ENCODE peak calls at places on chromosomes 11 and 22, in six cellular contexts. A, B, P, E, C and J are unnamed samples.

GRCh38 chr11:70397336-70397982 is 870 bp upstream of the CTTN start:
- DNase-seq in A (no peak), B (peak; percentile 42), P (peak; percentile 30), E (peak; percentile 37), C (no peak), J (no peak)

GRCh38 chr11:120324932-120325810 is at the start of gene TLCD5:
- DNase-seq in A (peak; percentile 58), B (peak; percentile 89), P (peak; percentile 68), E (peak; percentile 88), C (peak; percentile 48), J (peak; percentile 92)

GRCh38 chr22:46580940-46581579 is 39.1 kb upstream of the GRAMD4 start:
- DNase-seq in A (no peak), B (peak; percentile 90), P (no peak), E (no peak), C (no peak), J (no peak)

GRCh38 chr11:287821-288327 is 1.1 kb upstream of the PGGHG start:
- DNase-seq in A (no peak), B (no peak), P (no peak), E (peak; percentile 42), C (no peak), J (no peak)

GRCh38 chr11:8025123-8025522 is 38.0 kb downstream of the EIF3F start:
- DNase-seq in A (no peak), B (no peak), P (peak; percentile 46), E (no peak), C (no peak), J (no peak)

GRCh38 chr11:46055371-46055770 is 65.9 kb downstream of the PHF21A start:
- DNase-seq in A (peak; percentile 78), B (no peak), P (peak; percentile 86), E (no peak), C (no peak), J (no peak)

GRCh38 chr11:105960252-105961245 is 61.5 kb downstream of the MSANTD4 start:
- DNase-seq in A (no peak), B (peak; percentile 4), P (no peak), E (peak; percentile 86), C (no peak), J (peak; percentile 48)

GRCh38 chr11:113261709-113262475 is 52.5 kb upstream of the TTC12 start:
- DNase-seq in A (no peak), B (no peak), P (peak; percentile 11), E (no peak), C (no peak), J (no peak)

GRCh38 chr11:32173435-32173834 is 82.6 kb downstream of the RCN1 start:
- DNase-seq in A (peak; percentile 68), B (peak; percentile 83), P (peak; percentile 68), E (peak; percentile 77), C (no peak), J (peak; percentile 45)

GRCh38 chr11:111308140-111308539 is 9.8 kb downstream of the POU2AF3 start:
- DNase-seq in A (no peak), B (peak; percentile 24), P (peak; percentile 39), E (no peak), C (no peak), J (no peak)

GRCh38 chr22:46905415-46905814 is 143.0 kb downstream of the TBC1D22A start:
- DNase-seq in A (no peak), B (no peak), P (no peak), E (no peak), C (no peak), J (no peak)

GRCh38 chr22:46234851-46235437 is 15.1 kb downstream of the CDPF1 start:
- DNase-seq in A (no peak), B (no peak), P (no peak), E (no peak), C (no peak), J (no peak)

GRCh38 chr11:2995893-2996554 is 3.9 kb upstream of the NAP1L4 start:
- DNase-seq in A (no peak), B (no peak), P (no peak), E (no peak), C (no peak), J (no peak)

GRCh38 chr11:121154473-121154872 is 53.4 kb downstream of the TECTA start:
- DNase-seq in A (no peak), B (no peak), P (no peak), E (no peak), C (no peak), J (no peak)

GRCh38 chr11:18457435-18457834 is 1.8 kb downstream of the LDHAL6A start:
- DNase-seq in A (peak; percentile 4), B (no peak), P (no peak), E (no peak), C (no peak), J (no peak)

GRCh38 chr11:86091566-86091965 is 22.7 kb upstream of the PICALM start:
- DNase-seq in A (peak; percentile 69), B (no peak), P (peak; percentile 82), E (no peak), C (no peak), J (no peak)

GRCh38 chr11:118910309-118911112 is 15.2 kb downstream of the BCL9L start:
- DNase-seq in A (peak; percentile 86), B (peak; percentile 90), P (peak; percentile 92), E (peak; percentile 80), C (no peak), J (no peak)

GRCh38 chr11:70358797-70359196 is 39.5 kb upstream of the CTTN start:
- DNase-seq in A (no peak), B (no peak), P (no peak), E (no peak), C (no peak), J (no peak)

GRCh38 chr11:69636870-69637600 is 3.9 kb upstream of the CCND1 start:
- DNase-seq in A (no peak), B (no peak), P (no peak), E (no peak), C (no peak), J (no peak)

GRCh38 chr22:27424319-27424718 is 377.2 kb downstream of the MN1 start:
- DNase-seq in A (no peak), B (no peak), P (peak; percentile 6), E (no peak), C (no peak), J (no peak)

GRCh38 chr11:396511-396947 is 2.5 kb downstream of the PKP3 start:
- DNase-seq in A (peak; percentile 37), B (no peak), P (no peak), E (peak; percentile 46), C (no peak), J (no peak)

GRCh38 chr22:37229012-37229804 is 14.9 kb downstream of the RAC2 start:
- DNase-seq in A (peak; percentile 89), B (no peak), P (peak; percentile 87), E (no peak), C (peak; percentile 61), J (no peak)

GRCh38 chr11:106872246-106872645 is 146.0 kb downstream of the GUCY1A2 start:
- DNase-seq in A (no peak), B (no peak), P (no peak), E (no peak), C (no peak), J (no peak)

GRCh38 chr11:8025816-8026215 is 38.7 kb downstream of the EIF3F start:
- DNase-seq in A (peak; percentile 70), B (no peak), P (peak; percentile 76), E (no peak), C (no peak), J (no peak)

GRCh38 chr11:33479216-33479615 is 221.4 kb downstream of the C11orf91 start:
- DNase-seq in A (no peak), B (no peak), P (no peak), E (no peak), C (no peak), J (no peak)

DNA sequence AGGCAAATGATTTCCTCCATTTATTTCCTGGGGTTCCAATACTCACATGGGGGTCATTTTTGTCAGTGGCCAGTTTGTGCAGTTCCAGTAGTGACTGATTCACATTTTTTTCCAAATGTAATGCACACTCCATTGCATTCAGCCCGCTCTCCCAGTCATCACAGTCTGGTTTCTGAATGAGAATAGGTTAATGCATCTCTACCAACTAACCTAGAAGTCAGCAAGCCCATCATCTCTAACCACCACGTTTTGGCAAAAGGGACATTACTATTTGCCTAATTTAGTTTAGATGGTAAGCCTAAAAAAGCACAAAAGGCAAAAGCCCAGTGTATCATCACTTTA is 2.5 kb downstream of the FTH1 start:
- DNase-seq in A (no peak), B (no peak), P (no peak), E (no peak), C (no peak), J (no peak)
- TF ChIP-seq CTCF in A (no peak), B (no peak), P (no peak), E (no peak), C (no peak), J (no peak)

GRCh38 chr11:132114185-132114584 is 743.8 kb downstream of the NTM start:
- DNase-seq in A (peak; percentile 21), B (peak; percentile 62), P (peak; percentile 25), E (peak; percentile 72), C (no peak), J (no peak)
- TF ChIP-seq CTCF in A (peak; percentile 28), B (peak; percentile 65), P (peak; percentile 29), E (no peak), C (peak; percentile 49), J (peak; percentile 16)

DNA sequence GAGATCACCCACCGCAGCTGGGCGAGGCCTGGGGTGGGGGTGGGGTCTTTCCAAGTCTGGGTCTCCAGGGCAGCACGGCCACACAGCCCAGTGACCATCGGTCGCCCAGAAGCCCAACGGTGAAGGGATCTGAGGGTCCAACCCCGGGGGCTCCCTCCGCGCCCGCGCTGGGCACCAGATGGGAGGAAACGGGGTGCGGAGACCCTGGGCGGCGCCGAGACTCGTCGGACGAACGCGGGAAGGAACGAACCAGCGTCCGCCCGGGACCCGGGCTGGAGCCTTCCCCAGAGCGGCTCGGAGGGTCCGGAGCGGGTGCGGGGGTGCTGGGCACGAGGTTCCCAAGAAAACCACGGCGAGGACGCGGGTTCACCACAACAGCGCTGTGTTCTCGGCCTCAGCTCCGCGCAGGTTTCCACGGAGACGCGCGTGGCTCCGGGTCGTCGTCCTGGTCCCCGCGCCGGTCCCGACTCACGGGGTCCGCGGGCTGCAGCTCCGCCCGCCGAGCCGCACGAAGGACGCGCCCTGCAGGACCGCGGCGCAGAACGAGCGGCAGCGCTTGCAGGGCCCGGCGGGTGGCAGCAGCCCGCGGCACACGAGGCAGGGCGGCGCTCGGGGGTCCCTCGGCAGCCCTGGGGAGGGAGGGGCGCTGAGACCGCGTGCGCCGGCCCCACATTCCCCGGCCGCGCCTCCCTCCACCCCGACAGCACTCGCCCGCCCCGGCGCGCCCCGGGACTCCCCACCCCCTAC is 2.3 kb upstream of the IL17REL start:
- DNase-seq in A (no peak), B (no peak), P (no peak), E (no peak), C (no peak), J (peak; percentile 12)
- TF ChIP-seq CTCF in A (no peak), B (no peak), P (no peak), E (no peak), C (no peak), J (no peak)

DNA sequence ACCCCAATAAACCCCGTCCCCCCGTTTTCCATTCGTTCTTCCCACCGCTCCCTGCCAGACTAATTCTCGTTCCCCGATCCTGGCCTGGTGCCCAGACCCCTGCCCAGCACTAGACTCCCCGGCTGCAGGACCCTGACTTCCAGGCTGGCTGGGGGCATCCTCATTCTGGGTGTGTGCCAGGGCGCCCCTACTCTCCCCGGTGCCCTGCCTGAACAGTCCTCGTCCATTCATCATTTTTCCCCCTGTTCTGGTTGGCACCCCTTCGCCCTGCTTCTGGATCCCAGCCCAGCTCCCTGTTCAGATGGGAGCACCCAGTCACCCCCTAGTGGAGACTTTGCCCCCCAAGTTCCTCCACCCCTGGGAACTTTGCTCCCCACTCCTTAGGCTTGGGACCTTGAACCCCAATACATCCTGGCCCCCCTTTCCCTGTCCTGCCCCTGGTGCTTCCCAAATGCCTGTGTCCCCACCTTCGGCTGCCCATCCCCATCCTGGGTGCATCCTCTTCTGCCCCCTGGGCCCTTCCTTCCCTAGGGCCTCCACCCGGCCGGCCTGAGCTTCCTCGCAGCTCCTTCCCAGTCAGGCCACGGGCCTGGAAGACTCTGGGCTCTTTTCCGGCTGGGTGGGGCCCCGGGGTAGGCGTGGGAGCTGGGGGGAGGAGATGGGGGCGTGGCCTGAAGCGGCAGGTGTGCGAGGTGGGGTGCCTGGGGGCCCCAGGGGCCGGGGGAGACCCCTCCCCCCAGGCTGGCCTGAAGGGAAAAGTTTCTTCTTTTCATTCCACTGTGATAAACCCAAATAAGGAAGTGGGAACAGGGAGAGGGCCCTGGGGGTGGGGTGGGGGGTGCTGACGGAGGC is 882 bp downstream of the PLCB3 start:
- DNase-seq in A (no peak), B (peak; percentile 55), P (no peak), E (peak; percentile 67), C (peak; percentile 36), J (no peak)
- TF ChIP-seq CTCF in A (peak; percentile 38), B (peak; percentile 64), P (peak; percentile 35), E (peak; percentile 23), C (peak; percentile 71), J (peak; percentile 20)